ENCODE peak calls at places on chromosome 4, in five cellular contexts. K is tibial artery; B is psoas muscle; G is CD4-positive, CD25-positive, alpha-beta regulatory T cell; H is A549. J is an unnamed sample. For H3K4me1, the result is how much of the 10 kb centered on the place peaks cover.

GRCh38 chr4:25051534-25051933 is 20.8 kb upstream of the LGI2 start:
- DNase-seq in K (no peak), H (no peak), B (no peak), G (no peak), J (no peak)

GRCh38 chr4:149549911-149550310 is 265.7 kb downstream of the IQCM start:
- DNase-seq in B (no peak), G (no peak), K (no peak), H (peak), J (peak)

GRCh38 chr4:25769251-25769650 is 93.5 kb downstream of the SEL1L3 start:
- DNase-seq in H (no peak), K (no peak), B (peak), G (no peak), J (no peak)

GRCh38 chr4:107737470-107737869 is 17.4 kb upstream of the PAPSS1 start:
- DNase-seq in G (no peak), H (no peak), B (no peak), K (no peak), J (no peak)

GRCh38 chr4:114921790-114922581 is 191.4 kb downstream of the NDST4 start:
- DNase-seq in H (no peak), B (no peak), G (no peak), K (no peak), J (no peak)

GRCh38 chr4:169033660-169034059 is 23.6 kb upstream of the CBR4 start:
- DNase-seq in H (peak), K (no peak), B (no peak), G (no peak), J (no peak)

GRCh38 chr4:87150498-87151261 is 69.7 kb downstream of the KLHL8 start:
- DNase-seq in B (no peak), H (peak), K (peak), G (peak), J (peak)

GRCh38 chr4:47538516-47538915 is 53.4 kb downstream of the ATP10D start:
- DNase-seq in B (no peak), K (no peak), G (no peak), H (no peak), J (no peak)

GRCh38 chr4:139245590-139245989 is 34.4 kb downstream of the MGARP start:
- DNase-seq in G (no peak), K (no peak), B (no peak), H (no peak), J (peak)

GRCh38 chr4:143286733-143287570 is 49.7 kb upstream of the GAB1 start:
- DNase-seq in B (no peak), H (peak), K (no peak), G (no peak), J (peak)

GRCh38 chr4:127967141-127967775 is 2.1 kb downstream of the ABHD18 start:
- DNase-seq in K (no peak), H (no peak), B (no peak), G (no peak), J (no peak)

GRCh38 chr4:37054670-37055069 is 189.9 kb upstream of the NWD2 start:
- DNase-seq in G (no peak), K (no peak), H (no peak), B (no peak), J (no peak)

GRCh38 chr4:143728171-143728570 is 27.7 kb upstream of the FREM3 start:
- DNase-seq in G (no peak), H (no peak), B (no peak), K (no peak), J (no peak)

GRCh38 chr4:129218897-129219296 is 122.9 kb downstream of the C4orf33 start:
- DNase-seq in G (no peak), B (no peak), H (no peak), K (no peak), J (peak)

GRCh38 chr4:106083065-106083464 is 187.8 kb downstream of the NPNT start:
- DNase-seq in G (no peak), B (no peak), K (no peak), H (no peak), J (no peak)

GRCh38 chr4:126479709-126480108 is 1153.0 kb upstream of the INTU start:
- DNase-seq in K (no peak), B (no peak), H (no peak), G (no peak), J (no peak)

GRCh38 chr4:172547724-172548123 is 620.9 kb upstream of the GALNT7 start:
- DNase-seq in H (peak), B (no peak), K (no peak), G (no peak), J (no peak)

GRCh38 chr4:122045533-122045932 is 93.7 kb upstream of the TRPC3 start:
- DNase-seq in B (no peak), G (no peak), H (peak), K (no peak), J (peak)

DNA sequence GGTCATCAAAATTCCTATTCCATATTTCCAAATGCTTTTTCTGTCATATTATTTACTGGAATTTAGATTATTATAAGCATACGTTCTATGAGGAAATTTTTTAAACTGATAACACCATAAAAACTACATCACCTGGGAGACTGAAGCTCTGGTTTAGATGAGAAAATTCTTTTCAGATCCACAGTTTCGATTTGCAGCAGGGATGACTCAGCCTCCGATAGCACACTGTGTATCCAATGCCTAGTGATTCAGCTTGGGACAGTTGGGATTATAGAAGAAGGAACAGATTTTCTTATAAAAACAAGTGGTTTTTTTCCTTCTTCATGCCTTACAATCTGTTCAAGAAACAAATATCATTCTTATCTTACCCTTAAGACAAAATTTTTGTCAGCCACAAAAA is 129.0 kb downstream of the FBXO8 start:
- DNase-seq in H (peak), K (no peak), G (no peak), B (no peak), J (peak)
- H3K4me1 ChIP-seq in H (under half), K (under half), G (under half), B (under half), J (under half)

DNA sequence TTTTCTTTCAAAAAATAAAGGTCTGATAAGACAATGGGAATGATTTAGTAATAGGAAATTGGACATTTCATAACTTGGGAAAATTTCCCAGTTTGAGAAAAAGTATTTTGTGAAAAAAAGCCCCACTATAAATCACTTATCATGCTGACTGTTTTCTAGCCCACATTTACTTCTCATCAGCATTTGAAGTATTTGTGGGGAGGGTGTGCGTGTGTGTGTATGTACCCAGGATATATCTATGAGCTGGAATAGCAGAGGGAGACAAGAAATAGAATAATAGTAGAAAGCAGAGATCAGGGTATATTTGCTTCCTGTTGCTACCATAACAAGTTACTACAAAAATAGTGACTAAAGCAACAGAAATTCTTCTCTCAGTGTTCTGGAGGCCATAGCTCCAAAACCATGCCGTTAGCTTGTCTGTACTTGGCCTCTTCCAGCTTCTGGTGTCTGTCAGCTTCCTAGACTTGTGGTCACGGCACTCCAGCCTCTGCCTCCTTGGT is 139.8 kb downstream of the PTTG2 start:
- DNase-seq in H (no peak), G (no peak), K (no peak), B (no peak), J (no peak)
- H3K27ac ChIP-seq in H (no peak), G (no peak), K (peak), B (peak), J (no peak)

GRCh38 chr4:2482192-2482591 is 13.3 kb downstream of the RNF4 start:
- DNase-seq in G (no peak), K (no peak), H (no peak), B (no peak), J (no peak)
- H3K4me1 ChIP-seq in G (half or more), K (half or more), H (under half), B (half or more), J (under half)

DNA sequence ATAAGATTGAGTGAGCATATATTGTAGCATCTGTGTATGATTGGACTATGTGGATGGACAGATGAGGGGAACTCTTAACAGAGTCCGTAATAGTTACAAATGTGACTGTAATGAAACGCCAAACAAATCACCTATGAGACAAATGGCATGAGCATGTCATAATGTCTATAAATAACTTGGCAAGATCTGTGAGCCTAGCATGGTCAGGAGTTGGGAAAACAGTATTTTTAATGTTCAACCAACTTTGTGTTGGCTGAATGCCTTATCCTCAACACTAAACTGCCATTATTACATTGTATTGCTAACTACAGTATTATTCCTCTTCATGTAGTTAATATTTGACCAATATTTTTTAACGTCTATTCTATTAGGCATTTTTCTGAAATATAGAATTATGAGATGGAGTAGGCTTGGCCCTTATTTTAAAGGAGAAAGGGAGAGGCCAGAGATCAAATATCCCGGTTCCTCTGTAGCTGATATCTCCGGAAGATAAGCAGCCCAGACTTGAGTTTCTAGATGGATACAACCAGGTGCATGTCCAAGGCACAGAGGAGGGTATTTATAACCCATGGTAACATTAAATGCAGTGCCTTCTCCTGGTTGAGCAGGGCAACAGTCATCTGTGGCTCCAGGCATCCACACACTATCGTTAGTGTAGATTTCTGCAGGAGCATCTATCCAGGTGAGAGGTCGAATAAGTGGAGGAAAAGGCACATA is 32.7 kb downstream of the PF4 start:
- DNase-seq in H (no peak), B (no peak), K (no peak), G (no peak), J (no peak)
- H3K27ac ChIP-seq in H (no peak), B (no peak), K (no peak), G (no peak), J (no peak)

DNA sequence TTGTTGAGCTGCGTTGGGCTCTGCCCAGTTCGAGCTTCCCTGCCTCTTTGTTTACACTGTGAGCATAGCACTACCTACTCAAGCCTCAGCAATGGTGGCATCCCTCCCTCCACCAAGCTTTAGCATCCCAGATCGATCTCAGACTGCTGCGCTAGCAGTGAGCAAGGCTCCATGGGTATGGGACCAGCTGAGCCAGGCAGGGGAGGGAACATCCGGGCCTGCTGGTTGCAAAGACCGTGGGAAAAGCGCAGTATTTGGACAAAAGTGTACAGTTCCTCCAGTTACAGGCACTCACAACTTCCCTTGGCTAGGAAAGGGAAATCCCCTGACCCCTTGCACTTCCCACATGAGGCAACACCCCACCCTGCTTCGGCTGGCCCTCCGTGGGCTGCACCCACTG is 26.5 kb downstream of the EGF start:
- DNase-seq in H (no peak), G (no peak), K (no peak), B (no peak), J (no peak)
- H3K4me1 ChIP-seq in H (under half), G (under half), K (under half), B (under half), J (under half)

GRCh38 chr4:165111906-165112257 is 778 bp downstream of the TMEM192 start:
- DNase-seq in H (no peak), K (no peak), B (no peak), G (no peak), J (no peak)
- H3K27ac ChIP-seq in H (peak), K (peak), B (peak), G (peak), J (no peak)

GRCh38 chr4:183186803-183187202 is 87.7 kb downstream of the WWC2 start:
- DNase-seq in H (no peak), G (no peak), B (no peak), K (no peak), J (no peak)
- H3K4me1 ChIP-seq in H (under half), G (under half), B (under half), K (under half), J (under half)

GRCh38 chr4:101049549-101050001 is 297.8 kb downstream of the PPP3CA start:
- DNase-seq in B (no peak), G (no peak), K (no peak), H (no peak), J (no peak)

GRCh38 chr4:101055392-101055791 is 291.9 kb downstream of the PPP3CA start:
- DNase-seq in G (no peak), K (no peak), B (no peak), H (no peak), J (no peak)

GRCh38 chr4:101044766-101045165 is 302.6 kb downstream of the PPP3CA start:
- DNase-seq in H (no peak), B (no peak), K (no peak), G (no peak), J (no peak)

GRCh38 chr4:101050836-101051205 is 296.5 kb downstream of the PPP3CA start:
- DNase-seq in G (no peak), B (no peak), K (no peak), H (no peak), J (no peak)

DNA sequence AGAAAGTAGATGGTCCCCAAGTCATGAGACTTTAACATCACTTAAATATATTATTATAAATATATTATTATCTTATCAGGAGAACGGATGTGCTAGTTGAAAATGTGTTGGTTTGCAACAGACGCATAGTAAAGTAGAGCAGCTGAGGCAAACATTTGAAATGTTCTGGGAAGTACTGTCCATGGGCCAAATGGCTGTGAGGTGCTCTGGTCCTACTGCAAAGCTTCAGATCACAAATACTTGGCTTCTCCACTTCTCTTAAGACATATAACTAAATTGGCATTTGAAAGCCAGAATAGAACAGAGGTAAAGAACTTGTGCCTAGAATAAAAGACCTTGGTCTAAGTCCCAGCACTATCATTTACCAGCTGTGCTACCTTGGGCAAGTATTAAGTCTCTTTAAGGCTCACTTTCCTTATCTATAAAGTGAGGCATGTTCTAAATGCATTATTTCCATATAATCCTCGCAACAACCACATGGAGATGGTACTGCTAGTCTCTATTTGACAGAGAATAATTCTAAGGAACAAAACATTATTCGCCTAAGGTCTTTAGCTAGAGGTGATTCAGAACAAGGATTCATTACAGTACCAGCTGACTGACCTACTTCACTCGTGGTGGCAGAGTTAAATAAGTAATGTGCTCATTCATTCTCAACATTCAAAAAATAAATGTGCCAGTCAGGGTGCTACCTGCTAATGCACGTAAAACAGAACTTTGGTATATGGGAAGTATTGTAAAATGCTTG is 297.1 kb downstream of the PPP3CA start:
- DNase-seq in G (no peak), K (no peak), H (no peak), B (no peak), J (no peak)
- H3K27ac ChIP-seq in G (no peak), K (no peak), H (no peak), B (peak), J (no peak)

GRCh38 chr4:2258091-2259035 is 3.5 kb downstream of the MXD4 start:
- DNase-seq in K (peak), B (peak), H (no peak), G (no peak), J (no peak)

GRCh38 chr4:2259036-2259540 is 2.8 kb downstream of the MXD4 start:
- DNase-seq in G (no peak), K (peak), H (no peak), B (peak), J (no peak)

GRCh38 chr4:2261110-2261852 is 628 bp downstream of the MXD4 start:
- DNase-seq in K (peak), G (peak), H (peak), B (peak), J (peak)

GRCh38 chr4:2260336-2261109 is 1.4 kb downstream of the MXD4 start:
- DNase-seq in G (no peak), B (peak), H (no peak), K (peak), J (no peak)

DNA sequence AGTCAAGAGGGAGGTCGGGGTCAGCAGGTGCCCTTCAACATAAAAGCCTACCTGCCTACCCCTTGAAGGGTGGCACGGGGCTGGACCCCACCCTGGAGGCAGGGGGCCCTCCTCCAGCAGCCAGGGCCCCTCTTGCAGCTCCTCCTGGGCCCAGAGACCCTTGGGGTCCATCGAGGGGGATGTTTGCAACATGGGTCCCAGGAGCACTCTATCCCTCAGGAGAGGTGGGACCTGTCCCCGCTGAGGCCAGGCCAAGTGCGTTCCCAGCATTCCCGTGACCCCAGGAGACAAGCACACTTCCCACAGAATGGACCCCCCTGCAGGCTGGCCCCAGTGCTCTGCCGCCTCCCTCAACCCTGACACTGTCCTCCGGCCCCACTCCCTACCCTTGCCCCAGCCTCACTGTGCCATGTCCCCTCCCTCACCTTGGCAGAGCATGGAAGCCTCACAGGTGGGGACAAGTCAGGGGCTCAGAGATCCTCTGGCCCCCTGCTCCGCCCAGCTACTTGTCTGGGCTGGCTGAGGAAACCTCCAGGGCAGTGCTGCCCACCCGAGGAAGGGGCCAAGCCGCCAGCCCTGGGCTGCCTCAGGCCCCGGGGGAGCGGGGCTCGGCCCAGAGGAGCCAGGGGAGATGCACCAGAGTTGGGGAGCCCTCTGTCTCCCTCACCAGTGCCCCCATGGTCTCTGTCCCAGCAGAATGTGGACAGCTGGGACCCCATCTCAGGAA is 2.2 kb downstream of the MXD4 start:
- DNase-seq in K (peak), H (no peak), B (peak), G (no peak), J (no peak)
- H3K4me1 ChIP-seq in K (half or more), H (under half), B (half or more), G (under half), J (under half)